ENCODE peak calls at places on chromosome 2, in five cellular contexts. One of them, this sample, is unnamed.

GRCh38 chr2:235270951-235271350 is 222.9 kb upstream of the AGAP1 start:
- DNase-seq in A549: no peak
- DNase-seq in choroid plexus epithelial cell: peak
- DNase-seq in left ventricle myocardium inferior: no peak
- DNase-seq in right atrium auricular region: no peak
- DNase-seq in this sample: no peak

GRCh38 chr2:137228566-137228965 is 463.2 kb downstream of the THSD7B start:
- DNase-seq in A549: peak
- DNase-seq in left ventricle myocardium inferior: no peak
- DNase-seq in right atrium auricular region: no peak
- DNase-seq in choroid plexus epithelial cell: peak
- DNase-seq in this sample: no peak

GRCh38 chr2:63738019-63738418 is 103.7 kb upstream of the UGP2 start:
- DNase-seq in left ventricle myocardium inferior: no peak
- DNase-seq in choroid plexus epithelial cell: peak
- DNase-seq in right atrium auricular region: no peak
- DNase-seq in A549: peak
- DNase-seq in this sample: no peak

GRCh38 chr2:35447210-35447609 is 908.4 kb upstream of the CRIM1 start:
- DNase-seq in choroid plexus epithelial cell: no peak
- DNase-seq in right atrium auricular region: no peak
- DNase-seq in A549: no peak
- DNase-seq in left ventricle myocardium inferior: no peak
- DNase-seq in this sample: no peak

GRCh38 chr2:237866119-237866621 is 6.7 kb downstream of the RAMP1 start:
- DNase-seq in A549: no peak
- DNase-seq in left ventricle myocardium inferior: no peak
- DNase-seq in choroid plexus epithelial cell: peak
- DNase-seq in right atrium auricular region: peak
- DNase-seq in this sample: no peak

GRCh38 chr2:216691210-216691741 is 4.1 kb downstream of the IGFBP5 start:
- DNase-seq in choroid plexus epithelial cell: peak
- DNase-seq in A549: no peak
- DNase-seq in left ventricle myocardium inferior: peak
- DNase-seq in right atrium auricular region: peak
- DNase-seq in this sample: peak

GRCh38 chr2:181120625-181121024 is 140.2 kb downstream of the UBE2E3 start:
- DNase-seq in left ventricle myocardium inferior: no peak
- DNase-seq in A549: no peak
- DNase-seq in choroid plexus epithelial cell: no peak
- DNase-seq in right atrium auricular region: no peak
- DNase-seq in this sample: no peak

GRCh38 chr2:222835142-222835822 is 25.6 kb upstream of the ACSL3 start:
- DNase-seq in A549: no peak
- DNase-seq in choroid plexus epithelial cell: peak
- DNase-seq in right atrium auricular region: no peak
- DNase-seq in left ventricle myocardium inferior: no peak
- DNase-seq in this sample: no peak

GRCh38 chr2:159091381-159091780 is 122.9 kb downstream of the TANC1 start:
- DNase-seq in A549: no peak
- DNase-seq in choroid plexus epithelial cell: peak
- DNase-seq in right atrium auricular region: no peak
- DNase-seq in left ventricle myocardium inferior: no peak
- DNase-seq in this sample: no peak

GRCh38 chr2:12391097-12391496 is 325.6 kb upstream of the TRIB2 start:
- DNase-seq in right atrium auricular region: no peak
- DNase-seq in A549: no peak
- DNase-seq in choroid plexus epithelial cell: no peak
- DNase-seq in left ventricle myocardium inferior: no peak
- DNase-seq in this sample: no peak

GRCh38 chr2:85840091-85840490 is 48.7 kb downstream of the ST3GAL5 start:
- DNase-seq in right atrium auricular region: no peak
- DNase-seq in left ventricle myocardium inferior: no peak
- DNase-seq in A549: no peak
- DNase-seq in choroid plexus epithelial cell: no peak
- DNase-seq in this sample: no peak

GRCh38 chr2:113291191-113291590 is 12.5 kb upstream of the PAX8 start:
- DNase-seq in right atrium auricular region: no peak
- DNase-seq in left ventricle myocardium inferior: no peak
- DNase-seq in A549: no peak
- DNase-seq in choroid plexus epithelial cell: no peak
- DNase-seq in this sample: no peak

GRCh38 chr2:55772309-55772980 is 78.8 kb upstream of the PNPT1 start:
- DNase-seq in A549: no peak
- DNase-seq in choroid plexus epithelial cell: no peak
- DNase-seq in right atrium auricular region: no peak
- DNase-seq in left ventricle myocardium inferior: no peak
- DNase-seq in this sample: no peak

GRCh38 chr2:55766947-55767346 is 73.3 kb upstream of the PNPT1 start:
- DNase-seq in left ventricle myocardium inferior: no peak
- DNase-seq in A549: no peak
- DNase-seq in choroid plexus epithelial cell: no peak
- DNase-seq in right atrium auricular region: no peak
- DNase-seq in this sample: no peak

GRCh38 chr2:55768991-55769390 is 75.3 kb upstream of the PNPT1 start:
- DNase-seq in choroid plexus epithelial cell: no peak
- DNase-seq in A549: no peak
- DNase-seq in right atrium auricular region: no peak
- DNase-seq in left ventricle myocardium inferior: no peak
- DNase-seq in this sample: no peak

GRCh38 chr2:55775828-55776227 is 82.2 kb upstream of the PNPT1 start:
- DNase-seq in right atrium auricular region: no peak
- DNase-seq in choroid plexus epithelial cell: no peak
- DNase-seq in left ventricle myocardium inferior: no peak
- DNase-seq in A549: no peak
- DNase-seq in this sample: no peak

DNA sequence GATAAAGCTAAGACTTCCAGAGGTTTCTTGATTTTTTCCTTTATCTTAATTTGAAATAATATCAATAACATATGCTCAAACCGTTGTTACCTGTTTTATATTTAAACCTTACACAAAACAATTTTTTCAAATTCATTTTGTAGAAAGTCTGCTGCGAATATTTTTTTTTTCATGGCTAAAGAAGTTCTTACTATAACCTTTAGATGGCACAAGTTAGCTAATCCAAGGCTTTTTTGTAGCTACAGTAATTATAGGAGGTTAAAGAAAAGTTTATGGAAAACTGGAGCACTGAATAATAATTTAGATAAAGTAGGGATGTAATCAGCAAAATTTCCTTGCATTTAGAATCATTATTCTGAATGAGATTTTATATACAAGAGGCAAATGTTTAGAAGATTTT is 78.0 kb upstream of the PNPT1 start:
- DNase-seq in choroid plexus epithelial cell: peak
- DNase-seq in A549: peak
- DNase-seq in left ventricle myocardium inferior: no peak
- DNase-seq in right atrium auricular region: no peak
- DNase-seq in this sample: no peak
- TF ChIP-seq CTCF in choroid plexus epithelial cell: peak
- TF ChIP-seq CTCF in A549: peak
- TF ChIP-seq CTCF in left ventricle myocardium inferior: peak
- TF ChIP-seq CTCF in right atrium auricular region: peak
- TF ChIP-seq CTCF in this sample: no peak

DNA sequence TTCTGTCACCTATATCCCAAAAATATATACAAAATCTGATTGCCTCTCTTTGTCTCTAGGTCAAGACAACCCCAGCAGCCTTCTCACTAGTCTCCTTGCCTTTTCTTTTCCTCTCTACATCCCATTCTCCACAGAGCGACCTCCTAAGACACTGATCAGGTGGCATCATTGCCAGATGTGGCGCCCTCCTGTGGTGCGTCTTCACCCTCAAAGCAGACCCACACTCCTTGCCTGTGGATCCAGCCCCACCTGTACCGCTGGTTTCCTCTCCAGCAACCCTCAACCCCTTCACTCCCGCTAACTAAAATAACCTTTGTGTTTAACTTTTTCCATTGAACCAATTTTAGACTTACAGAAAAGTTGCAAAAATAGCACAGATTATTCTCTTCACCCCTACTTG is 273.3 kb downstream of the GLI2 start:
- DNase-seq in choroid plexus epithelial cell: peak
- DNase-seq in left ventricle myocardium inferior: no peak
- DNase-seq in A549: peak
- DNase-seq in right atrium auricular region: no peak
- DNase-seq in this sample: no peak
- TF ChIP-seq CTCF in choroid plexus epithelial cell: peak
- TF ChIP-seq CTCF in left ventricle myocardium inferior: no peak
- TF ChIP-seq CTCF in A549: peak
- TF ChIP-seq CTCF in right atrium auricular region: no peak
- TF ChIP-seq CTCF in this sample: no peak

GRCh38 chr2:31137211-31138036 is 816 bp downstream of the GALNT14 start:
- DNase-seq in A549: peak
- DNase-seq in choroid plexus epithelial cell: peak
- DNase-seq in left ventricle myocardium inferior: no peak
- DNase-seq in right atrium auricular region: peak
- DNase-seq in this sample: peak
- TF ChIP-seq CTCF in A549: no peak
- TF ChIP-seq CTCF in choroid plexus epithelial cell: no peak
- TF ChIP-seq CTCF in left ventricle myocardium inferior: no peak
- TF ChIP-seq CTCF in right atrium auricular region: no peak
- TF ChIP-seq CTCF in this sample: no peak

DNA sequence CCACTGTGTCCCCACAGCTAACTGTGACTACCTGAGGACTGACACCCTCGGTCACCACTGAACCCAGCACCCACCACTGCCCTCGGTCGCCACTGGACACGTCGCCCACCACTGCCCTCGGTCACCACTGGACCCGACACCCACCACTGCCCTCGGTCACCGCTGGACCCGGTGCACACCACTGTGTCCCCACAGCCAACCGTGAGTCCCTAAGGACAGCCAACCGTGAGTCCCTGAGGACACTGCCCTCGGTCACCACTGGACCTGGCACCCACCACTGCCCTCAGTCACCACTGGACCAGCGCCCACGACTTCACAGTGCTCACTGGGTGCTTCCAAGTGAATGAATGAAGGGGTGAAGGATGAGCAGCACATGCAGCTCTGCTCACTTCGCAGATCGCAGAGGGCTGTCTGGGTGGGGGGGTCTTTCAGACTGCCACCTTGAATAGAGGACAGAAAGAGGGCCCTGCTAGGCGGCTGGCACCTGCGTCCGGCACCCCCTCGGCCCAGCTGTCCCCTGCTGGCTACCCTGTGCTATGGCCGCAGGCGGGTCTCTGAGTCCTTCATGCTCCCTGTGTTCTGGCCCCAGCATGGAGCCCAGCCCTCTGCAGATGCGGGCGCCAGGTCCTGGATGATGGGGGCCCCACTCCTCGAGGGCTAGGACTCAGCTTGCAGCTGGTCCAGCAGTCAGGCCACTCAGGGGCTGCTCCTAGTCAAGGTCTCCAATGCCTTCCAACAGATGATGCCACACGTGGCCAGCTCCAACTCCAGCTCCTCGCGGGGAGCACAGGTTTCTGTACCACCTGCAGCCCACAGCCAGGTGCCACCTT is 51.4 kb upstream of the GPC1 start:
- DNase-seq in choroid plexus epithelial cell: no peak
- DNase-seq in A549: no peak
- DNase-seq in right atrium auricular region: no peak
- DNase-seq in left ventricle myocardium inferior: peak
- DNase-seq in this sample: no peak
- TF ChIP-seq CTCF in choroid plexus epithelial cell: no peak
- TF ChIP-seq CTCF in A549: no peak
- TF ChIP-seq CTCF in right atrium auricular region: no peak
- TF ChIP-seq CTCF in left ventricle myocardium inferior: no peak
- TF ChIP-seq CTCF in this sample: no peak

DNA sequence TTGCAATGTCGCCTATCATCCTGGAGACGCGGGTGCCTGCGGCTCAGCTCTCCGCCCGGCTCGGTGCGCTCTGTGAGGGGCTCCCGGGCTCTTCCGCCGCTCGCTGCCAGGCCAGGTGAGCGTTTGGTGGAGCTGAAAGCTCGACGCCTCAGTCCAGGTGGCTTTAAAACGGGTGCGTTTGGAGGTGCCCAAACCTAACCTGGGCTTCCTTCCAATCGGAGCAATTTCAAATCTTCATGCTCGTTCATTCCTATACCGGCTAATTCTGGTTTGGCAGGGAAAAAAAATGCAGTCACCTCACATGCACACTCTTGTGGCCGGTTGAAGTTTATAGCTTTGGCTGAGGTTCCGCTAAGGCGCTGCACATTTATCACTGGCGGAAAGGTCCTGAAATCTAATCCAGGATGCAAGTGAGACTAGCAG is at the start of gene SLC16A14:
- DNase-seq in right atrium auricular region: no peak
- DNase-seq in A549: peak
- DNase-seq in choroid plexus epithelial cell: peak
- DNase-seq in left ventricle myocardium inferior: no peak
- DNase-seq in this sample: peak
- TF ChIP-seq CTCF in right atrium auricular region: no peak
- TF ChIP-seq CTCF in A549: no peak
- TF ChIP-seq CTCF in choroid plexus epithelial cell: peak
- TF ChIP-seq CTCF in left ventricle myocardium inferior: peak
- TF ChIP-seq CTCF in this sample: peak

GRCh38 chr2:144500567-144500966 is 19.4 kb downstream of the ZEB2 start:
- DNase-seq in choroid plexus epithelial cell: no peak
- DNase-seq in left ventricle myocardium inferior: no peak
- DNase-seq in right atrium auricular region: no peak
- DNase-seq in A549: no peak
- DNase-seq in this sample: no peak
- TF ChIP-seq CTCF in choroid plexus epithelial cell: no peak
- TF ChIP-seq CTCF in left ventricle myocardium inferior: no peak
- TF ChIP-seq CTCF in right atrium auricular region: no peak
- TF ChIP-seq CTCF in A549: no peak
- TF ChIP-seq CTCF in this sample: no peak

GRCh38 chr2:168529900-168530561 is 74.0 kb downstream of the CERS6 start:
- DNase-seq in choroid plexus epithelial cell: no peak
- DNase-seq in left ventricle myocardium inferior: no peak
- DNase-seq in right atrium auricular region: no peak
- DNase-seq in A549: no peak
- DNase-seq in this sample: no peak
- TF ChIP-seq CTCF in choroid plexus epithelial cell: no peak
- TF ChIP-seq CTCF in left ventricle myocardium inferior: no peak
- TF ChIP-seq CTCF in right atrium auricular region: no peak
- TF ChIP-seq CTCF in A549: no peak
- TF ChIP-seq CTCF in this sample: no peak

DNA sequence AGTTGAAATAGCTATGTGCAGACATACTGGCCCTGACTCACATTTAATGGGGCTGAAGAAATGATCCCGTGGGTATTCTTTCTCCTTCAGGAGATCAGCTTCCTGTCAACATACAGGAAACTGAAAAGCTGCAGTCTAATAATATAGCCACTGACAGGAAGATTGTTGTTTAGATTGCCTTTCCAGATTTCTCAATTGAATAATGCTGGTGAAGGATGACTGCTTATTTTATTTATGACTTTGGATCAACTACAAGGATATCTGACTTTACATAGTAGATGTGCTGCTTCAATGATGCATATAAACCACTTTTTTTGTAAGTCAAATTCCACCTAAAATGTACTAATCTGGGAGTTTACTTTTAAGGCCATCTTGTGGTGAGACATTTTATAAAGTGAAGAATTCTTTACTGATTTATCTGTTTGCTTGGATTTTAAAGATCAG is 93.4 kb upstream of the MAP4K3 start:
- DNase-seq in A549: no peak
- DNase-seq in right atrium auricular region: no peak
- DNase-seq in choroid plexus epithelial cell: peak
- DNase-seq in left ventricle myocardium inferior: no peak
- DNase-seq in this sample: no peak
- TF ChIP-seq CTCF in A549: peak
- TF ChIP-seq CTCF in right atrium auricular region: no peak
- TF ChIP-seq CTCF in choroid plexus epithelial cell: peak
- TF ChIP-seq CTCF in left ventricle myocardium inferior: no peak
- TF ChIP-seq CTCF in this sample: no peak

GRCh38 chr2:18690342-18690741 is 101.0 kb upstream of the NT5C1B start:
- DNase-seq in choroid plexus epithelial cell: no peak
- DNase-seq in left ventricle myocardium inferior: no peak
- DNase-seq in A549: peak
- DNase-seq in right atrium auricular region: no peak
- DNase-seq in this sample: no peak
- TF ChIP-seq CTCF in choroid plexus epithelial cell: peak
- TF ChIP-seq CTCF in left ventricle myocardium inferior: no peak
- TF ChIP-seq CTCF in A549: no peak
- TF ChIP-seq CTCF in right atrium auricular region: no peak
- TF ChIP-seq CTCF in this sample: no peak